ENCODE peak calls at places on chromosome 11, in four cellular contexts. One of them, this sample, is unnamed.

GRCh38 chr11:124793466-124794278 is 6.5 kb downstream of the MSANTD2 start:
- DNase-seq in endothelial cell: peak; percentile 35
- DNase-seq in K562: peak; percentile 32
- DNase-seq in AG10803: peak; percentile 51
- DNase-seq in this sample: no peak

GRCh38 chr11:61497473-61497872 is 11.1 kb upstream of the LRRC10B start:
- DNase-seq in endothelial cell: no peak
- DNase-seq in AG10803: no peak
- DNase-seq in K562: no peak
- DNase-seq in this sample: no peak

GRCh38 chr11:12377106-12377823 is at the start of gene PARVA:
- DNase-seq in K562: no peak
- DNase-seq in endothelial cell: peak; percentile 79
- DNase-seq in AG10803: peak; percentile 91
- DNase-seq in this sample: peak; percentile 60

GRCh38 chr11:77130763-77131513 is 2.9 kb downstream of the MYO7A start:
- DNase-seq in K562: no peak
- DNase-seq in AG10803: peak; percentile 49
- DNase-seq in endothelial cell: no peak
- DNase-seq in this sample: no peak

GRCh38 chr11:47946682-47947575 is 33.4 kb upstream of the PTPRJ start:
- DNase-seq in endothelial cell: no peak
- DNase-seq in K562: peak; percentile 86
- DNase-seq in AG10803: peak; percentile 96
- DNase-seq in this sample: no peak

GRCh38 chr11:29564501-29564900 is 452.3 kb downstream of the KCNA4 start:
- DNase-seq in endothelial cell: no peak
- DNase-seq in K562: no peak
- DNase-seq in AG10803: no peak
- DNase-seq in this sample: no peak

GRCh38 chr11:21115999-21116398 is 446.6 kb downstream of the NELL1 start:
- DNase-seq in endothelial cell: no peak
- DNase-seq in AG10803: no peak
- DNase-seq in K562: no peak
- DNase-seq in this sample: no peak

GRCh38 chr11:134539285-134539684 is 127.2 kb upstream of the B3GAT1 start:
- DNase-seq in K562: no peak
- DNase-seq in AG10803: no peak
- DNase-seq in endothelial cell: no peak
- DNase-seq in this sample: no peak

GRCh38 chr11:110430267-110431211 is 791 bp downstream of the FDX1 start:
- DNase-seq in AG10803: peak; percentile 46
- DNase-seq in endothelial cell: no peak
- DNase-seq in K562: no peak
- DNase-seq in this sample: no peak

GRCh38 chr11:11446562-11446961 is 93.5 kb upstream of the CSNK2A3 start:
- DNase-seq in K562: no peak
- DNase-seq in endothelial cell: no peak
- DNase-seq in AG10803: no peak
- DNase-seq in this sample: no peak

GRCh38 chr11:58898106-58898505 is 41.2 kb upstream of the GLYATL1 start:
- DNase-seq in K562: no peak
- DNase-seq in AG10803: peak; percentile 27
- DNase-seq in endothelial cell: no peak
- DNase-seq in this sample: no peak

GRCh38 chr11:28133146-28133545 is 25.0 kb downstream of the METTL15 start:
- DNase-seq in K562: no peak
- DNase-seq in endothelial cell: no peak
- DNase-seq in AG10803: peak; percentile 5
- DNase-seq in this sample: no peak

GRCh38 chr11:6574816-6575715 is 28.4 kb downstream of the RRP8 start:
- DNase-seq in AG10803: no peak
- DNase-seq in endothelial cell: no peak
- DNase-seq in K562: no peak
- DNase-seq in this sample: no peak

GRCh38 chr11:20873054-20873453 is 203.7 kb downstream of the NELL1 start:
- DNase-seq in endothelial cell: peak; percentile 61
- DNase-seq in AG10803: no peak
- DNase-seq in K562: peak; percentile 22
- DNase-seq in this sample: peak; percentile 19

GRCh38 chr11:77106321-77106720 is 3.7 kb downstream of the OMP start:
- DNase-seq in AG10803: peak; percentile 18
- DNase-seq in K562: no peak
- DNase-seq in endothelial cell: no peak
- DNase-seq in this sample: no peak

GRCh38 chr11:78261367-78261766 is 72.6 kb downstream of the USP35 start:
- DNase-seq in AG10803: no peak
- DNase-seq in endothelial cell: no peak
- DNase-seq in K562: no peak
- DNase-seq in this sample: no peak

GRCh38 chr11:63839508-63840355 is 822 bp downstream of the MARK2 start:
- DNase-seq in K562: peak; percentile 45
- DNase-seq in endothelial cell: peak; percentile 42
- DNase-seq in AG10803: peak; percentile 9
- DNase-seq in this sample: no peak

GRCh38 chr11:12092714-12093113 is 17.7 kb upstream of the MICAL2 start:
- DNase-seq in AG10803: no peak
- DNase-seq in K562: no peak
- DNase-seq in endothelial cell: no peak
- DNase-seq in this sample: no peak

GRCh38 chr11:85643255-85643654 is 4.5 kb upstream of the TMEM126A start:
- DNase-seq in endothelial cell: no peak
- DNase-seq in AG10803: no peak
- DNase-seq in K562: no peak
- DNase-seq in this sample: no peak

GRCh38 chr11:58596621-58597020 is 17.8 kb downstream of the ZFP91 start:
- DNase-seq in K562: no peak
- DNase-seq in endothelial cell: no peak
- DNase-seq in AG10803: peak; percentile 42
- DNase-seq in this sample: no peak

GRCh38 chr11:111966678-111967077 is 29.5 kb downstream of the DIXDC1 start:
- DNase-seq in K562: no peak
- DNase-seq in endothelial cell: no peak
- DNase-seq in AG10803: no peak
- DNase-seq in this sample: no peak

GRCh38 chr11:3796346-3796745 is 1.0 kb downstream of the NUP98 start:
- DNase-seq in endothelial cell: no peak
- DNase-seq in K562: no peak
- DNase-seq in AG10803: no peak
- DNase-seq in this sample: no peak

GRCh38 chr11:121761171-121761570 is 308.4 kb upstream of the SORL1-AS1 start:
- DNase-seq in K562: no peak
- DNase-seq in AG10803: no peak
- DNase-seq in endothelial cell: no peak
- DNase-seq in this sample: no peak

GRCh38 chr11:121762820-121763219 is 310.1 kb upstream of the SORL1-AS1 start:
- DNase-seq in K562: no peak
- DNase-seq in endothelial cell: no peak
- DNase-seq in AG10803: peak; percentile 39
- DNase-seq in this sample: no peak

GRCh38 chr11:121754603-121755002 is 301.8 kb upstream of the SORL1-AS1 start:
- DNase-seq in K562: no peak
- DNase-seq in endothelial cell: no peak
- DNase-seq in AG10803: peak; percentile 36
- DNase-seq in this sample: no peak

GRCh38 chr11:121755191-121755590 is 302.4 kb upstream of the SORL1-AS1 start:
- DNase-seq in endothelial cell: no peak
- DNase-seq in K562: no peak
- DNase-seq in AG10803: no peak
- DNase-seq in this sample: no peak

DNA sequence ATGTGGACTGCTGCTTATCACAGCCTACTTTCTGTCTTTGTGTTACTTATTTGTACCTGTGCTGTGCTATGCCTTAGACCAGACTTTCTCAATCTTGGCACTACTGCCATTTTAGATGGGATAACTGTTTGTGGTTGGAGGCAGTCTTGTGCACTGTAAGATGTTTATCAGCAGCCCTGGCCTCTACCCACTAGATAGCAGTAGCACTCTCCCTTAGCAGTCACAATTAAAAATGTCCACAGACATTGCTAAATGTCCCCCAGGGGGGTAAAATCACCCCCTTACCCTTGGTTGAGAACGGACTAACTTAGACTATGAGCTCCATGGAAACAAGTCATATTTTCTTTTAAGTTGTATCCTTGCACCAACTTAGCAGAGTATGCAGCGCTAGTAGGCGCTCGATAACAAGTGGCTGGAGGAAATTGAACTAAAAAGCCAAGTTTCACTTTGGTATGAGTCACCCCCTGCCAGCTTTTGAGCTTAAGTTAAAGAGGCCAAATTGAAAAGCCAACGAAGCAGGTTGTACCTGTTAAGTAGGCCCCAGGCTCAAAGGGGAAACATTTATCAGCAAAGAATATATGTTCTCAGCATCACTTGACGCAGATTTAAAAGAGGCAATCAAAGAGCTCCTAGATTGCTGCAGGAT is 304.8 kb upstream of the SORL1-AS1 start:
- DNase-seq in endothelial cell: no peak
- DNase-seq in AG10803: peak; percentile 8
- DNase-seq in K562: no peak
- DNase-seq in this sample: no peak
- TF ChIP-seq CTCF in endothelial cell: no peak
- TF ChIP-seq CTCF in AG10803: no peak
- TF ChIP-seq CTCF in K562: no peak
- TF ChIP-seq CTCF in this sample: no peak

GRCh38 chr11:44484211-44484610 is 81.3 kb upstream of the CD82 start:
- DNase-seq in endothelial cell: peak; percentile 49
- DNase-seq in AG10803: peak; percentile 31
- DNase-seq in K562: peak; percentile 40
- DNase-seq in this sample: no peak
- TF ChIP-seq CTCF in endothelial cell: peak; percentile 11
- TF ChIP-seq CTCF in AG10803: peak; percentile 56
- TF ChIP-seq CTCF in K562: peak; percentile 58
- TF ChIP-seq CTCF in this sample: peak; percentile 51

DNA sequence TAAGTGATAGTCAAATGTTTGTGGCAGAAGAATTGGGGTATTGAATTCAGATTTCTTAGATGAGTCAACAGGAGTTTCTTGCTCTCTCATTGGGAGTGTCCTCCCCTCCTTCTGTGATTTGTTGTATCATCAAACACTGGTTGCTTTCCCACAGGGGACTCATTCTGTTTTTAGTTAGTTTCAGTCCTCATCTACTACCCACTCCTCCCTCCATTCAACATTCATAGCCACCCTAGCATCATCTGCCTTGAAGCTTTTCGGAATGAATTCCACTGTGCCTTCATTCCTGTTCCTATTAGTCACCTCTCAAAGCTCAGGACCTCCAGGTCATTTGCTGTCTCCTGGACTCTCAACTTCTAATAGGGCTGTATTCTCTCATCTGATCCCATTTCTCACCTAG is 31.5 kb upstream of the RAB38 start:
- DNase-seq in AG10803: peak; percentile 24
- DNase-seq in K562: no peak
- DNase-seq in endothelial cell: no peak
- DNase-seq in this sample: no peak
- TF ChIP-seq CTCF in AG10803: no peak
- TF ChIP-seq CTCF in K562: no peak
- TF ChIP-seq CTCF in endothelial cell: no peak
- TF ChIP-seq CTCF in this sample: no peak

GRCh38 chr11:120499859-120500258 is 11.7 kb upstream of the GRIK4 start:
- DNase-seq in AG10803: no peak
- DNase-seq in K562: no peak
- DNase-seq in endothelial cell: no peak
- DNase-seq in this sample: no peak

GRCh38 chr11:120501440-120501839 is 10.1 kb upstream of the GRIK4 start:
- DNase-seq in AG10803: no peak
- DNase-seq in K562: no peak
- DNase-seq in endothelial cell: no peak
- DNase-seq in this sample: no peak

GRCh38 chr11:120499088-120499487 is 12.5 kb upstream of the GRIK4 start:
- DNase-seq in AG10803: no peak
- DNase-seq in K562: no peak
- DNase-seq in endothelial cell: no peak
- DNase-seq in this sample: no peak

GRCh38 chr11:120500414-120500936 is 11.1 kb upstream of the GRIK4 start:
- DNase-seq in AG10803: peak; percentile 15
- DNase-seq in K562: no peak
- DNase-seq in endothelial cell: no peak
- DNase-seq in this sample: no peak

DNA sequence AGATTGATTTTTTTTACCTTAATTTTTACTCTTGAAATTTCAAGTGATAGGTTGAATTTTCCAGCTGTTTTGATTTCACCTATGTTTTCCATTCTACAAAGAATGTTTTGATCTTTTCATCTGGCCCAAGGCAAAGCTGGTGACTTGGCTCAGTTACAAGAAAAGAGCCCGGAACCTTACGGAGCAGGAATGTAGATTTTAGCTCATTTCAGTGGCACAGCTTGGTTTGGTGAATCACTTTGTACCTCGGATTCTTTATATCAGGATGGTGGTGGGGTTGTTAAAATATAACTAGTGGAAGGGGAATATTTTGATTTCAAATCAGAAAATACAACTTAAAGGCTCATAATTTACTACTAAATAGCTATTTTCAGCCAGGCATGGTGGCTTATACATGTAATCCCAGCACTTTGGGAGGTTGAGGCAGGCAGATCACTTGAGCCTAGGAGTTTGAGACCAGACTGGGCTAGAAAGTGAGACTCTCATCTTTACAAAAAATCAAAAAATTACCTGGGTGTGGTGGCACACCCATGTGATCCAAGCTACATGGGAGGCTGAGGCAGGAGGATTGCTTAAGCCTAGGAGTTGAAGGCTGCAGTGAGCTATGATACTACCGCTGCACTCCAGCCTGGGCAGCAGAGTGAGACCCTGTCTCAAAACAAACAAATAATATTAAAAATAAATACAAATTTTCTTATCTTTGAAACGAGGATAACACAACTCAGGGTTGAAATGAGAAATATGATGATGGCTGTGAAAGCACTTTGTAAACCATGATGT is 9.4 kb upstream of the GRIK4 start:
- DNase-seq in K562: no peak
- DNase-seq in endothelial cell: no peak
- DNase-seq in AG10803: no peak
- DNase-seq in this sample: no peak
- TF ChIP-seq CTCF in K562: no peak
- TF ChIP-seq CTCF in endothelial cell: no peak
- TF ChIP-seq CTCF in AG10803: no peak
- TF ChIP-seq CTCF in this sample: no peak

GRCh38 chr11:2166091-2166851 is 5.3 kb upstream of the INS start:
- DNase-seq in AG10803: no peak
- DNase-seq in endothelial cell: peak; percentile 61
- DNase-seq in K562: peak; percentile 75
- DNase-seq in this sample: peak; percentile 47
- TF ChIP-seq CTCF in AG10803: peak; percentile 21
- TF ChIP-seq CTCF in endothelial cell: peak; percentile 61
- TF ChIP-seq CTCF in K562: peak; percentile 75
- TF ChIP-seq CTCF in this sample: peak; percentile 77

GRCh38 chr11:8934735-8935478 is 2.2 kb upstream of the C11orf16 start:
- DNase-seq in K562: no peak
- DNase-seq in AG10803: peak; percentile 84
- DNase-seq in endothelial cell: no peak
- DNase-seq in this sample: no peak

GRCh38 chr11:8932564-8933180 is at the start of gene C11orf16:
- DNase-seq in endothelial cell: no peak
- DNase-seq in K562: no peak
- DNase-seq in AG10803: no peak
- DNase-seq in this sample: no peak

GRCh38 chr11:8930456-8931175 is 2.1 kb downstream of the C11orf16 start:
- DNase-seq in K562: no peak
- DNase-seq in endothelial cell: no peak
- DNase-seq in AG10803: peak; percentile 38
- DNase-seq in this sample: no peak

GRCh38 chr11:8937159-8937558 is 4.4 kb upstream of the C11orf16 start:
- DNase-seq in K562: no peak
- DNase-seq in AG10803: no peak
- DNase-seq in endothelial cell: no peak
- DNase-seq in this sample: no peak

GRCh38 chr11:8933931-8934330 is 1.2 kb upstream of the C11orf16 start:
- DNase-seq in endothelial cell: peak; percentile 18
- DNase-seq in AG10803: no peak
- DNase-seq in K562: no peak
- DNase-seq in this sample: no peak
- TF ChIP-seq CTCF in endothelial cell: no peak
- TF ChIP-seq CTCF in AG10803: no peak
- TF ChIP-seq CTCF in K562: peak; percentile 34
- TF ChIP-seq CTCF in this sample: peak; percentile 22